ENCODE peak calls at places on chromosomes 4 and X, in four cellular contexts. T is left cardiac atrium; U is activated naive CD4-positive, alpha-beta T cell; C is HCT116. M is an unnamed sample.

GRCh38 chr4:105306158-105306781 is 159.6 kb downstream of the TET2 start:
- DNase-seq in T (no peak), U (no peak), C (no peak), M (no peak)

GRCh38 chr4:56128231-56128630 is 179.5 kb downstream of the CEP135 start:
- DNase-seq in T (no peak), U (no peak), C (no peak), M (no peak)

GRCh38 chrX:143683486-143683885 is 37.1 kb downstream of the SPANXN2 start:
- DNase-seq in T (no peak), U (no peak), C (no peak), M (no peak)

GRCh38 chrX:80556148-80556547 is 135.9 kb downstream of the TENT5D start:
- DNase-seq in T (no peak), U (no peak), C (no peak), M (no peak)

GRCh38 chr4:89212666-89213381 is 94.8 kb downstream of the GPRIN3 start:
- DNase-seq in T (no peak), U (no peak), C (no peak), M (no peak)

GRCh38 chrX:25344191-25344936 is 328.6 kb upstream of the ARX start:
- DNase-seq in T (no peak), U (no peak), C (no peak), M (no peak)

GRCh38 chr4:176753049-176753448 is 39.7 kb downstream of the VEGFC start:
- DNase-seq in T (no peak), U (no peak), C (no peak), M (no peak)

GRCh38 chr4:75512336-75513211 is 1.6 kb downstream of the RCHY1 start:
- DNase-seq in T (no peak), U (no peak), C (no peak), M (no peak)

GRCh38 chr4:71025654-71026053 is 32.2 kb downstream of the DCK start:
- DNase-seq in T (no peak), U (no peak), C (no peak), M (no peak)

GRCh38 chr4:71290074-71290473 is 48.7 kb upstream of the SLC4A4 start:
- DNase-seq in T (no peak), U (no peak), C (no peak), M (no peak)

GRCh38 chr4:40918330-40918729 is 168.6 kb downstream of the NSUN7 start:
- DNase-seq in T (peak), U (no peak), C (no peak), M (no peak)

GRCh38 chrX:34467437-34467836 is 189.6 kb downstream of the TMEM47 start:
- DNase-seq in T (no peak), U (no peak), C (no peak), M (no peak)

GRCh38 chr4:1462768-1463075 is 56.5 kb upstream of the NKX1-1 start:
- DNase-seq in T (no peak), U (no peak), C (no peak), M (no peak)

GRCh38 chr4:14022428-14022827 is 394.9 kb upstream of the BOD1L1 start:
- DNase-seq in T (no peak), U (no peak), C (no peak), M (no peak)

GRCh38 chrX:13036896-13037295 is 7.5 kb downstream of the FAM9C start:
- DNase-seq in T (no peak), U (no peak), C (no peak), M (no peak)

GRCh38 chr4:75841641-75842520 is 60.4 kb downstream of the PPEF2 start:
- DNase-seq in T (no peak), U (no peak), C (no peak), M (no peak)

GRCh38 chr4:121380448-121381147 is at the start of gene QRFPR:
- DNase-seq in T (no peak), U (no peak), C (no peak), M (no peak)

GRCh38 chr4:173332963-173333657 is 1.0 kb downstream of the HMGB2 start:
- DNase-seq in T (no peak), U (peak), C (no peak), M (no peak)

M was measured in GOT3.